ENCODE peak calls at places on chromosome 3, in four cellular contexts. T is stomach, D is SK-N-SH, N is ovary. Q is an unnamed sample.
A peak's percentile ranks its signal among the peaks of the same experiment; 100 is the strongest.

GRCh38 chr3:50885491-50885890 is 210.8 kb downstream of the DOCK3 start:
- DNase-seq in T (no peak), D (peak; percentile 4), N (no peak), Q (no peak)

GRCh38 chr3:191809326-191809949 is 348.5 kb downstream of the PYDC2 start:
- DNase-seq in T (no peak), D (no peak), N (no peak), Q (peak; percentile 13)

GRCh38 chr3:186932281-186933181 is 2.2 kb downstream of the ST6GAL1 start:
- DNase-seq in T (no peak), D (no peak), N (no peak), Q (peak; percentile 12)

GRCh38 chr3:29789686-29790085 is 508.8 kb downstream of the RBMS3 start:
- DNase-seq in T (no peak), D (peak; percentile 2), N (no peak), Q (no peak)

GRCh38 chr3:64691051-64691450 is 3.3 kb upstream of the ADAMTS9 start:
- DNase-seq in T (no peak), D (no peak), N (peak; percentile 17), Q (no peak)

GRCh38 chr3:154135511-154136173 is 14.5 kb downstream of the ARHGEF26 start:
- DNase-seq in T (peak; percentile 29), D (no peak), N (no peak), Q (no peak)

GRCh38 chr3:119700269-119700919 is 2.4 kb upstream of the CFAP91 start:
- DNase-seq in T (no peak), D (no peak), N (no peak), Q (no peak)

GRCh38 chr3:141894524-141895176 is 18.2 kb downstream of the ATP1B3 start:
- DNase-seq in T (no peak), D (no peak), N (no peak), Q (no peak)

GRCh38 chr3:118637866-118638265 is 396.8 kb downstream of the IGSF11 start:
- DNase-seq in T (no peak), D (no peak), N (no peak), Q (no peak)

GRCh38 chr3:118641608-118642007 is 393.0 kb downstream of the IGSF11 start:
- DNase-seq in T (no peak), D (peak; percentile 75), N (no peak), Q (peak; percentile 6)

GRCh38 chr3:118636841-118637240 is 397.8 kb downstream of the IGSF11 start:
- DNase-seq in T (no peak), D (peak; percentile 7), N (no peak), Q (no peak)
- H3K4me3 ChIP-seq in T (no peak overlapping the region), D (no peak overlapping the region), N (no peak overlapping the region), Q (no peak overlapping the region)

DNA sequence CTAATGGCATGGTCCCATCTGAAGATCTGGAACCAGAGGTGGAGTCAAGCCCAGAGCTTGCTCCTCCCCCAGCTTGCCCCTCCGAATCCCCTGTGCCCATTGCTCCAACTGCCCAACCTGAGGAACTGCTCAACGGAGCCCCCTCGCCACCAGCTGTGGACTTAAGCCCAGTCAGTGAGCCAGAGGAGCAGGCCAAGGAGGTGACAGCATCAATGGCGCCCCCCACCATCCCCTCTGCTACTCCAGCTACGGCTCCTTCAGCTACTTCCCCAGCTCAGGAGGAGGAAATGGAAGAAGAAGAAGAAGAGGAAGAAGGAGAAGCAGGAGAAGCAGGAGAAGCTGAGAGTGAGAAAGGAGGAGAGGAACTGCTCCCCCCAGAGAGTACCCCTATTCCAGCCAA is 7.3 kb downstream of the EIF4G1 start:
- DNase-seq in T (no peak), D (peak; percentile 4), N (no peak), Q (no peak)
- H3K4me1 ChIP-seq in T (peaks cover 59% of the 10 kb centered on the region), D (peaks cover 34% of the 10 kb centered on the region), N (peaks cover 13% of the 10 kb centered on the region), Q (no peaks in the 10 kb centered on the region)

DNA sequence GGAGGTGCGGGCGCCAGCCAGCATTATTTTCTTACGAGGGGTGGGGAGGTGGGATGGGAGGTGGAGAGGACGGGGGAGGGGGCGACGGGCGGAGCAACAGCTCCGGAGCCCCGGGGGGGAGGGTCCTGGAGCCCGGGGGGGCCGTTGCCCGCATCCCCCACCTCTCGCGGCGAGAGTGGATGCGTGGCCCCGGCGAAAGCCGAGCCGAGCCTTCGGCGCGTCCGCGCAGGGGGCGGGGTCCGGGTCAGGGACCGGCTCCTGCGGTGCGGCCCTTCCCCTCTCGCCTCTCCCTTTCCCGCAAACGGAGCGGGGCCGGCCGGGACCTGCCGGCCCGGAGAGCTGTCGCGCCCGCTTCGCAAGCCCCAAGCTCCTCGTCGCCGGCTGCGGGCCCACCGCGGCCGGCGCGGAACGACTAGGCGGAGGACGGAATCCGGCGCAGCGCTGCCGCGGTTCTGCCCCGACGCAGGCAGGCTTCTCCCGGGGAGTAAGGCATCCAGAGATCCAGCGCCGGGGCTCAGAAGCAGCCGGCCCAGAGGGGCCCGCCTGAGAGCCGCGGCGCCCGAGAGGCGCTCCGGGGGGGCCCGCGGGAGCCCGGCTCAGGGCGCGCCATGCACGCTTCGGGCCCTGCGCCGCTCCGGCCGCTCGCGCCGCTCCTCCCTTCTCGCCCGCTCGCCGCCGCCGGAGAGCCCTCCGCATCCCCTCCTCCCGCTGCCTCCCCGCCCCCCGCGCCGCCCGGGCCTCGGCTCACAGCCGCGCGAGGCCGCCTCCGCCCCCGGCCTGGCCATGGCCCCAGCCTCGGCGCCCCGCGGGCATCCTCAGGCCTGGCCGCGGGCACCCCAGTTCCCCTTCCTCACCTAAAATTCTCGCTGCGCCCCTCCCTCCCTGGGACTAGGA is 449 bp upstream of the ADCY5 start:
- DNase-seq in T (no peak), D (peak; percentile 91), N (peak; percentile 67), Q (peak; percentile 54)
- H3K27ac ChIP-seq in T (peak overlapping the region; percentile 89), D (no peak overlapping the region), N (peak overlapping the region; percentile 91), Q (no peak overlapping the region)

GRCh38 chr3:123586131-123586530 is 1.3 kb upstream of the HACD2 start:
- DNase-seq in T (peak; percentile 40), D (peak; percentile 42), N (no peak), Q (peak; percentile 91)

GRCh38 chr3:123587399-123587798 is 2.5 kb upstream of the HACD2 start:
- DNase-seq in T (no peak), D (no peak), N (no peak), Q (no peak)

GRCh38 chr3:123595396-123595795 is 10.5 kb upstream of the HACD2 start:
- DNase-seq in T (no peak), D (no peak), N (no peak), Q (no peak)

GRCh38 chr3:123586966-123587365 is 2.1 kb upstream of the HACD2 start:
- DNase-seq in T (no peak), D (no peak), N (no peak), Q (peak; percentile 19)

GRCh38 chr3:123590685-123591450 is 6.0 kb upstream of the HACD2 start:
- DNase-seq in T (no peak), D (no peak), N (no peak), Q (no peak)
- H3K4me3 ChIP-seq in T (no peak overlapping the region), D (no peak overlapping the region), N (no peak overlapping the region), Q (no peak overlapping the region)

GRCh38 chr3:172127141-172127540 is 87.8 kb downstream of the FNDC3B start:
- DNase-seq in T (no peak), D (no peak), N (no peak), Q (no peak)
- H3K4me1 ChIP-seq in T (peaks cover 99% of the 10 kb centered on the region), D (peaks cover 63% of the 10 kb centered on the region), N (peaks cover 18% of the 10 kb centered on the region), Q (no peaks in the 10 kb centered on the region)

DNA sequence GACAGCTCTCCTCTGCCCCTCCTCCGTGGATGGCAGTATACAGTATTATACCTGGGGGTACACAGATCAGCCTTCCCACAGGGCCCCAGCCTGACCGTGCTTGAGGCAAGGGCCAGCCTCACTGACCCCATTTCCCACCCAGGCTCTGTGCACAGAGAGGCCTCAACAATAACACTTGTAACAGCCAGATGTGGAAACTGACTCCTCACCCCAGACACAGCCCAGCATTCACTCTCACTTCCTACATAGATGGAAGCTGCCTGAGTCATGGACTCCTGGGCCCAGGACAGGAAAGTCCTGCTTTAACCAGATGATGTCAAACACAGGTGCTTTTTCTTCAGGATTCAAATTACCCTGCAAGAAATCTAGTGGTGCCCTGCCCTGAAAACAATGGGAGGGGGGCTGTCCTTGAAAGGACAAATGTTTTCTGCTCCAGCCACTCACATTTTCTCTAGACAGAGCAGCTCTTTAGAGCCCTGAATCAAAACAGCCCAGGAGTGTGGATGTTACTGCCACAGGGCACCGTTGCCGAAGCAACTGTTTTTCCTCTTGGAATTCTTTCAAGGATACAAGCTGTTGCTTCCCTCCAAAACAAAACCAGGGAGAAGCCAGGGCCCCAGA is 16.4 kb downstream of the CCDC12 start:
- DNase-seq in T (no peak), D (peak; percentile 50), N (no peak), Q (no peak)
- H3K27ac ChIP-seq in T (peak overlapping the region; percentile 57), D (peak overlapping the region; percentile 29), N (peak overlapping the region; percentile 41), Q (no peak overlapping the region)

DNA sequence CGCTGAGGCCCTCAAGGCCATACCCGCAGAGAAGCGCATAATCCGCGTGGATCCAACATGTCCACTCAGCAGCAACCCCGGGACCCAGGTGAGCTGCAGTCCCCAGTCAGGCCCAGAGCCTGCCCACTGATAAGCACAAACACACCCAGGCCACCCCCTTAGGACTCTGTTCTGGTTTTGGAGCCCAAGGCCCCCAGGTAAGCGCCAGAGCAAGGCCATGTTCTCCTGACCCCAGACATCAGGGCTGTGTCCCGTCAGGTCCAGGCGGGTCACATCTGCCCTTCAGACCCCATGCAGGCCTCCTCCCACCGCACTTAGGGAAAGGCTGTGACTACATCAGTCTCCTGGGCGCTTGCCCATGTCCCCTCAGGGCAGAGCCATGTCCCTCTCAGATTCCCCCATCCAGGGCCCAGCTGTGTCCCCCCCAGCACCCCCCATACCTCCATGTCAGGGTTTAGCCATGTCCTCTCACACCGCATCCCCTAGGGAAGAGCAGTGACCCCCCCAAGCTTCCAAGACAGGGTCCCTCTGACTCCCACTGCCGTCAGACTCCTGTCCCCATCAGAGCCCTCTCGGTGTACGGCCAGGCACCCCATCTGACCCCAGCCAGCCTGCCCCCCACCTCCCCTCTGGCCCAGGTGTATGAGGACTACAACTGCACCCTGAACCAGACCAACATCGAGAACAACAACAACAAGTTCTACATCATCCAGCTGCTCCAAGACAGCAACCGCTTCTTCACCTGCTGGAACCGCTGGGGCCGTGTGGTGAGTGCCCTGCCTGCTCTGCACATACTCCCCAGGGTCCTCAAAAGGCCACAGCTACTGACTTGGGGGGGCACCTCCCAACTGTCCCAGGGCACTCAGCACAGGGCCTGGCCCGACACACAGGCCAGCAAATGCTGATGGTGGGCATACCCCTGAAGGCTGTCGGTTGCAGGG is 1.6 kb downstream of the PARP3 start:
- DNase-seq in T (no peak), D (no peak), N (peak; percentile 51), Q (no peak)
- H3K4me3 ChIP-seq in T (peak overlapping the region; percentile 70), D (peak overlapping the region; percentile 51), N (no peak overlapping the region), Q (no peak overlapping the region)

Q was measured in SJCRH30.